ENCODE peak calls at places on chromosomes 3 and 15, in nine cellular contexts. R, S, A, M, K, Q, P, O and N are unnamed samples.

GRCh38 chr3:18827664-18828063 is 320.6 kb upstream of the KCNH8 start:
- DNase-seq in R (no peak), S (no peak), A (no peak), M (no peak), K (no peak), Q (no peak), P (no peak), O (no peak), N (no peak)

GRCh38 chr3:112357888-112358287 is 24.9 kb downstream of the CD200 start:
- DNase-seq in R (no peak), S (no peak), A (no peak), M (no peak), K (no peak), Q (no peak), P (peak; percentile 12), O (peak; percentile 22), N (no peak)

GRCh38 chr3:40477671-40478070 is 749 bp downstream of the ZNF619 start:
- DNase-seq in R (no peak), S (no peak), A (no peak), M (no peak), K (no peak), Q (no peak), P (no peak), O (no peak), N (no peak)

GRCh38 chr3:55143928-55144671 is 216.2 kb upstream of the LRTM1 start:
- DNase-seq in R (no peak), S (no peak), A (no peak), M (no peak), K (no peak), Q (no peak), P (no peak), O (no peak), N (no peak)

GRCh38 chr3:134471521-134472193 is 14.1 kb downstream of the ANAPC13 start:
- DNase-seq in R (no peak), S (no peak), A (no peak), M (no peak), K (peak; percentile 76), Q (no peak), P (no peak), O (no peak), N (no peak)

GRCh38 chr3:141236351-141236750 is 4.7 kb downstream of the PXYLP1 start:
- DNase-seq in R (no peak), S (no peak), A (no peak), M (no peak), K (no peak), Q (no peak), P (no peak), O (no peak), N (no peak)

GRCh38 chr3:164450276-164450905 is 627.9 kb downstream of the SI start:
- DNase-seq in R (no peak), S (no peak), A (no peak), M (no peak), K (no peak), Q (no peak), P (no peak), O (no peak), N (no peak)

GRCh38 chr3:85726241-85726640 is 767.5 kb downstream of the CADM2 start:
- DNase-seq in R (no peak), S (no peak), A (no peak), M (no peak), K (peak; percentile 82), Q (no peak), P (no peak), O (no peak), N (no peak)

GRCh38 chr3:193895409-193895808 is 240.5 kb upstream of the HES1 start:
- DNase-seq in R (no peak), S (no peak), A (no peak), M (no peak), K (no peak), Q (no peak), P (no peak), O (no peak), N (no peak)

GRCh38 chr3:29718661-29719065 is 437.8 kb downstream of the RBMS3 start:
- DNase-seq in R (no peak), S (no peak), A (no peak), M (no peak), K (peak; percentile 91), Q (no peak), P (no peak), O (no peak), N (no peak)

GRCh38 chr15:89462198-89462912 is 34.0 kb downstream of the RHCG start:
- DNase-seq in R (no peak), S (no peak), A (peak; percentile 8), M (no peak), K (no peak), Q (peak; percentile 29), P (no peak), O (no peak), N (no peak)

GRCh38 chr3:20857636-20858035 is 671.6 kb upstream of the SGO1 start:
- DNase-seq in R (no peak), S (no peak), A (no peak), M (no peak), K (no peak), Q (no peak), P (no peak), O (no peak), N (no peak)

GRCh38 chr3:187305881-187306280 is 14.3 kb upstream of the MASP1 start:
- DNase-seq in R (no peak), S (no peak), A (no peak), M (no peak), K (no peak), Q (no peak), P (no peak), O (no peak), N (no peak)

GRCh38 chr3:144031938-144032337 is 60.3 kb downstream of the DIPK2A start:
- DNase-seq in R (peak; percentile 58), S (peak; percentile 90), A (no peak), M (peak; percentile 72), K (peak; percentile 6), Q (no peak), P (peak; percentile 68), O (peak; percentile 82), N (no peak)

DNA sequence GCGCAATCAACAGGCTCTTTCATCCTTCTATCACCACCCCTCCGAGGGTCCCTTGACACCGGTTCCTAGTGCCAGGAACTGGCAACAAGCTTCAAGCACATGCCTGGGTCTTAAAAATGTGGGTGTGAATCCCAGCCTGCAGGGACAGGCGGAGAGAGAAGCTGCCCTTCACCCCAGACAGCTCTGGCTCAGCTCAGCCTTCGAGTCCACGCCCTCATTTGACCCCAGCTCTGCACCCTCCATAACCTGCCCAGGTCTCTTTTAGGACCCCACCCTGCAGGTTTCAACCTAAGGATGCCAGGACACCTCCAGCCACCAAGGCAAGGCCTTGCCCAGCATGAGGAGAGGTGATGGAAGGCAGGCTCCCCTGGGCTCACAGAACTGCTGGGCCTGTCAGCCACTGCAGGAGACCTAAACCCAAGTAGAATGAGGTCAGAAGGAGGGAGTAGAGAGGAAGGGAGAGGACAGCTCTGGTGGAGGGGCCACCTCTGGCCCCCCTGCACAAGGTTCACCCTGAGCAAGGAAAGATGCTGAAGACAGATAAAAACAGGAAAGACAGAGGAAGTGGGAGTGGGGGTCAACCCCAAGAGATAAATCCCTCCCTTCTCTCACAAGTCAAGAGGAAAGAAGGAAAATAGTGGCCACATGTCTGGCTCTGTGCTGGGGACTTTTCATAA is 2.6 kb upstream of the LOXL1 start:
- DNase-seq in R (no peak), S (no peak), A (peak; percentile 64), M (peak; percentile 23), K (no peak), Q (no peak), P (no peak), O (peak; percentile 59), N (peak; percentile 43)
- H3K4me1 ChIP-seq in R (peaks cover 82% of the 10 kb centered on the region), S (peaks cover 46% of the 10 kb centered on the region), A (peaks cover 36% of the 10 kb centered on the region), M (peaks cover 35% of the 10 kb centered on the region), K (peaks cover 42% of the 10 kb centered on the region), Q (peaks cover 35% of the 10 kb centered on the region), P (peaks cover 46% of the 10 kb centered on the region), O (peaks cover 32% of the 10 kb centered on the region), N (peaks cover 19% of the 10 kb centered on the region)

DNA sequence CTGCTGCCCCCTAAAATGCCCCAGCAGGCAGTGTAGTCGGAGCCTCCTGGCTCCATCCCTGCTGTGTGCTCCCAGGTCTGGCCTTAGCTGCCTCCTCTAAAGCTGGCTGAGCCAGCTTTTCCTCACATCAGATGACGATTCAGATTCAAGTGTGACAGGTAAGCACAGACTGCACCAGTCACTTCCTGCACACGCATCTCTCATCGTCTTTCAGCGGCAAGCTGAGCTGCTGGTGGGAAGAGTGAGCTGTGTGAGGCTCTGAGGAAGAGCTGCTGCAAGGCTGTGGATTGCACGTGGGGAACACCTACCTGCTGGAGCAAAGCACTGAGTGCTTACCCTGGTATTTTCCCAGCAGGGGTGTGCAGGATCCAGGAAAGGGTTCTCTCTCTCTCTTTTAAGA is 88.4 kb upstream of the RPL32 start:
- DNase-seq in R (no peak), S (no peak), A (no peak), M (no peak), K (no peak), Q (no peak), P (no peak), O (no peak), N (no peak)
- H3K4me1 ChIP-seq in R (peaks cover 69% of the 10 kb centered on the region), S (peaks cover 41% of the 10 kb centered on the region), A (peaks cover 33% of the 10 kb centered on the region), M (peaks cover 76% of the 10 kb centered on the region), K (no peaks in the 10 kb centered on the region), Q (peaks cover 10% of the 10 kb centered on the region), P (peaks cover 24% of the 10 kb centered on the region), O (peaks cover 40% of the 10 kb centered on the region), N (no peaks in the 10 kb centered on the region)

DNA sequence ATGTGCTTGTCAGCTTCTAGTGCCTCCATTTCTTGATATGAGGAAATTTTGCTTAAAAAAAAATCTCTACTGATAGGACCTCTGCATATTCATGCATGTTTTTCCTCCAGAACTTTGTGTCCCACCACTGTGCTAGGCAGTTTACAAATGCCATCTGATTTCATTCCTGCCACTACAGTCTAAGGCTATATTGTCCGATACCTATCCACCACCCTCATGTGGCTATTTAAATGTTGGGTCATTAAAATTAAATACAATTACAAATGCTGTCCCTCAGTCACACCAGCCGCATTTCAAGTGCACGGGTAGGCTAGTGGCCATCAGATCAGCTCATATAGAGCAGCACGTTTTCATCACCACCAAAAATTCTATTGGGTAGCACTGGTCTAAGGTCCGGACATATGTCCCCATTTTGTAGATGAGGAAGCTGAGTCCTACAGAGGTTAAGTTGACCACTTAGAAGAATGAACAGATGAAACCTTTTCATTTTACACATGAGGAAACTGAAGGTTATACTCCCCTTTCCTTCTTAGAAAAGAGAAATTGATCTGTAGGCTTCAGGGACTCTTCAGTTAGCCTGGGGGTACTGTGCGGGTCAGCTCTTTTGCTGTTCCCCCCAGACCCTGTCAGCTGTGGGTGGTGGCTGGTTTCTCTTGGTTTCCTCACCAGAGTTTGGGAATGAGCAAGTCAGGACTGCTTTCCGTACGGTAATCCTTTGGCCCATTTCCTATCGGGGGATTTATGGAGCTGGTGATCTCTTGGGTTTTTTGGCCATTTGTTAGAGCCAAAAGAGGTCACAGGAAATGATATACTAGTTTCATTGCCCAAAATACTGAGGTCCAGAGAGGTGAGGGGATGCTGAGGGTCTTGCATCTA is 56.6 kb downstream of the SMAD3 start:
- DNase-seq in R (no peak), S (no peak), A (no peak), M (no peak), K (no peak), Q (no peak), P (no peak), O (no peak), N (no peak)
- H3K4me1 ChIP-seq in R (peaks cover 98% of the 10 kb centered on the region), S (peaks cover 73% of the 10 kb centered on the region), A (peaks cover 49% of the 10 kb centered on the region), M (peaks cover 83% of the 10 kb centered on the region), K (peaks cover 84% of the 10 kb centered on the region), Q (peaks cover 74% of the 10 kb centered on the region), P (peaks cover 51% of the 10 kb centered on the region), O (peaks cover 28% of the 10 kb centered on the region), N (peaks cover 34% of the 10 kb centered on the region)

GRCh38 chr15:40325188-40325587 is 1.7 kb downstream of the INAFM2 start:
- DNase-seq in R (no peak), S (no peak), A (no peak), M (no peak), K (no peak), Q (no peak), P (no peak), O (no peak), N (no peak)
- H3K4me1 ChIP-seq in R (peaks cover 77% of the 10 kb centered on the region), S (peaks cover 48% of the 10 kb centered on the region), A (peaks cover 12% of the 10 kb centered on the region), M (peaks cover 34% of the 10 kb centered on the region), K (peaks cover 52% of the 10 kb centered on the region), Q (peaks cover 50% of the 10 kb centered on the region), P (peaks cover 30% of the 10 kb centered on the region), O (peaks cover 14% of the 10 kb centered on the region), N (peaks cover 16% of the 10 kb centered on the region)

GRCh38 chr15:31325976-31326728 is 483 bp upstream of the KLF13 start:
- DNase-seq in R (peak; percentile 100), S (peak; percentile 99), A (peak; percentile 100), M (peak; percentile 100), K (peak; percentile 98), Q (peak; percentile 100), P (peak; percentile 98), O (peak; percentile 99), N (peak; percentile 100)
- H3K4me1 ChIP-seq in R (peaks cover 49% of the 10 kb centered on the region), S (peaks cover 26% of the 10 kb centered on the region), A (peaks cover 22% of the 10 kb centered on the region), M (peaks cover 32% of the 10 kb centered on the region), K (peaks cover 14% of the 10 kb centered on the region), Q (peaks cover 25% of the 10 kb centered on the region), P (peaks cover 31% of the 10 kb centered on the region), O (peaks cover 14% of the 10 kb centered on the region), N (peaks cover 19% of the 10 kb centered on the region)